ENCODE peak calls at places on chromosomes 4 and X, in six cellular contexts. P is naive B cell, R is A673, B is sigmoid colon, Z is KG1, H is GM12865. O is an unnamed sample.
A peak's percentile ranks its signal among the peaks of the same experiment; 100 is the strongest.

GRCh38 chr4:15149234-15149841 is 147.1 kb downstream of the CPEB2 start:
- DNase-seq in H (peak; percentile 78), R (no peak), Z (no peak), B (no peak), P (no peak), O (no peak)

GRCh38 chr4:156971623-156972369 is at the start of gene PDGFC:
- DNase-seq in Z (no peak), H (no peak), P (peak; percentile 5), R (peak; percentile 79), B (peak; percentile 91), O (peak; percentile 75)

GRCh38 chr4:85491527-85491926 is 16.6 kb downstream of the ARHGAP24 start:
- DNase-seq in Z (no peak), P (peak; percentile 25), R (no peak), H (peak; percentile 17), B (no peak), O (no peak)

GRCh38 chr4:88097301-88097700 is 61.1 kb downstream of the ABCG2 start:
- DNase-seq in H (no peak), R (no peak), B (no peak), Z (no peak), P (no peak), O (no peak)

GRCh38 chr4:105859233-105859632 is 36.0 kb upstream of the NPNT start:
- DNase-seq in B (no peak), Z (no peak), H (peak; percentile 26), P (no peak), R (peak; percentile 9), O (no peak)

GRCh38 chrX:34119122-34119521 is 13.0 kb downstream of the FAM47A start:
- DNase-seq in R (no peak), P (no peak), B (no peak), Z (no peak), H (no peak), O (no peak)

GRCh38 chrX:19532709-19533108 is 17.4 kb upstream of the MAP3K15 start:
- DNase-seq in B (no peak), R (no peak), H (no peak), P (no peak), Z (no peak), O (no peak)

GRCh38 chr4:74794341-74794801 is at the start of gene BTC:
- DNase-seq in Z (no peak), P (no peak), B (peak; percentile 78), H (peak; percentile 2), R (peak; percentile 18), O (peak; percentile 77)

GRCh38 chr4:53022162-53023100 is 160.3 kb downstream of the RASL11B start:
- DNase-seq in P (no peak), B (no peak), R (no peak), H (no peak), Z (no peak), O (no peak)

GRCh38 chr4:4712800-4713528 is 146.5 kb upstream of the MSX1 start:
- DNase-seq in H (no peak), Z (no peak), B (no peak), R (no peak), P (no peak), O (no peak)

GRCh38 chr4:138773321-138773720 is 242.3 kb upstream of the NOCT start:
- DNase-seq in H (no peak), P (no peak), R (no peak), Z (no peak), B (no peak), O (no peak)

GRCh38 chr4:4673070-4673469 is 131.2 kb upstream of the STX18 start:
- DNase-seq in H (peak; percentile 26), P (no peak), Z (no peak), B (peak; percentile 45), R (peak; percentile 93), O (no peak)

GRCh38 chrX:149510386-149510785 is 5.3 kb upstream of the IDS start:
- DNase-seq in P (no peak), B (no peak), Z (no peak), R (peak; percentile 27), H (no peak), O (no peak)

GRCh38 chr4:825969-826330 is at the start of gene CPLX1:
- DNase-seq in R (peak; percentile 62), B (no peak), H (no peak), Z (no peak), P (no peak), O (peak; percentile 39)

GRCh38 chrX:49003696-49004095 is 1.6 kb upstream of the GRIPAP1 start:
- DNase-seq in B (no peak), H (no peak), P (no peak), R (no peak), Z (no peak), O (no peak)

GRCh38 chr4:138275946-138276621 is 33.9 kb upstream of the SLC7A11 start:
- DNase-seq in P (no peak), H (no peak), R (no peak), B (no peak), Z (no peak), O (no peak)

GRCh38 chr4:4694296-4694772 is 152.5 kb upstream of the STX18 start:
- DNase-seq in H (peak; percentile 7), Z (no peak), R (peak; percentile 38), P (no peak), B (no peak), O (no peak)

GRCh38 chr4:139666735-139667266 is 1.2 kb downstream of the MGST2 start:
- DNase-seq in R (peak; percentile 40), Z (peak; percentile 63), B (peak; percentile 74), H (no peak), P (no peak), O (peak; percentile 74)

GRCh38 chrX:24372021-24372763 is 11.8 kb downstream of the SUPT20HL1 start:
- DNase-seq in H (no peak), R (no peak), P (no peak), B (no peak), Z (no peak), O (no peak)

GRCh38 chrX:148530464-148531077 is 30.2 kb downstream of the AFF2 start:
- DNase-seq in R (peak; percentile 28), H (peak; percentile 33), P (peak; percentile 1), Z (no peak), B (no peak), O (no peak)

GRCh38 chrX:79366888-79367749 is at the start of gene ITM2A:
- DNase-seq in P (peak; percentile 25), B (peak; percentile 61), H (peak; percentile 63), Z (peak; percentile 15), R (peak; percentile 79), O (peak; percentile 34)

GRCh38 chr4:98662619-98663225 is 4.3 kb upstream of the TSPAN5 start:
- DNase-seq in Z (no peak), B (no peak), H (peak; percentile 33), P (no peak), R (no peak), O (no peak)

GRCh38 chrX:15680401-15680800 is 15.8 kb upstream of the CLTRN start:
- DNase-seq in B (no peak), H (peak; percentile 7), Z (no peak), P (no peak), R (no peak), O (no peak)

GRCh38 chr4:4693258-4693657 is 151.4 kb upstream of the STX18 start:
- DNase-seq in R (no peak), Z (no peak), P (no peak), B (no peak), H (peak; percentile 75), O (no peak)

GRCh38 chrX:13055486-13055885 is 11.1 kb upstream of the FAM9C start:
- DNase-seq in B (no peak), P (no peak), R (no peak), H (peak; percentile 67), Z (no peak), O (no peak)

GRCh38 chr4:176742211-176742610 is 50.5 kb downstream of the VEGFC start:
- DNase-seq in H (no peak), R (no peak), P (no peak), Z (no peak), B (no peak), O (no peak)

GRCh38 chr4:138236035-138236434 is 6.1 kb downstream of the SLC7A11 start:
- DNase-seq in R (no peak), Z (no peak), H (no peak), P (no peak), B (no peak), O (no peak)

GRCh38 chr4:125322363-125322730 is 7.6 kb downstream of the FAT4 start:
- DNase-seq in Z (no peak), B (no peak), H (no peak), R (peak; percentile 52), P (no peak), O (no peak)

GRCh38 chr4:176377705-176378302 is 58.0 kb downstream of the SPCS3 start:
- DNase-seq in Z (no peak), P (no peak), B (no peak), H (peak; percentile 44), R (peak; percentile 6), O (no peak)

GRCh38 chrX:11386001-11386523 is 92.8 kb downstream of the AMELX start:
- DNase-seq in H (peak; percentile 55), B (no peak), R (no peak), P (no peak), Z (no peak), O (no peak)

GRCh38 chr4:141124224-141124623 is 9.0 kb downstream of the RNF150 start:
- DNase-seq in B (no peak), H (no peak), P (no peak), R (no peak), Z (no peak), O (no peak)

GRCh38 chrX:40746536-40746935 is 11.2 kb upstream of the MED14 start:
- DNase-seq in H (no peak), Z (no peak), B (no peak), R (no peak), P (no peak), O (no peak)

GRCh38 chr4:147596377-147596776 is 20.8 kb upstream of the TMEM184C start:
- DNase-seq in R (peak; percentile 55), Z (no peak), B (no peak), H (no peak), P (no peak), O (no peak)

GRCh38 chr4:1411436-1412375 is 5.5 kb upstream of the NKX1-1 start:
- DNase-seq in Z (no peak), P (no peak), B (peak; percentile 44), H (no peak), R (no peak), O (peak; percentile 17)

GRCh38 chr4:140947507-140947906 is 185.8 kb downstream of the RNF150 start:
- DNase-seq in R (no peak), B (peak; percentile 94), P (no peak), H (no peak), Z (no peak), O (no peak)

GRCh38 chr4:3341760-3342159 is 48.9 kb downstream of the RGS12 start:
- DNase-seq in Z (no peak), R (peak; percentile 60), B (no peak), P (no peak), H (no peak), O (no peak)

O was measured in stomach.